ENCODE peak calls at places on chromosomes 11 and 22, in seven cellular contexts. I is effector CD4-positive, alpha-beta T cell; S is activated CD4-positive, CD25-positive, alpha-beta regulatory T cell treated with anti-CD3 and anti-CD28 coated beads, Interleukin-2, amount 50 U/mL, for 72 hours; K is left ventricle myocardium inferior; V is stimulated activated effector memory CD8-positive, alpha-beta T cell treated with anti-CD3 and anti-CD28 coated beads, Interleukin-12 subunit alpha, Interleukin-12 subunit beta, amount 100 ng/mL, for 72 hours; P is effector memory CD4-positive, alpha-beta T cell; J is activated effector memory CD4-positive, alpha-beta T cell treated with anti-CD3 and anti-CD28 coated beads, Interleukin-2, amount 50 U/mL, for 16 hours. G is an unnamed sample.

GRCh38 chr22:42078469-42079318 is 806 bp upstream of the SMDT1 start:
- DNase-seq in I (no peak), S (no peak), K (no peak), V (no peak), P (no peak), J (no peak), G (no peak)

GRCh38 chr11:122796128-122796717 is 42.1 kb upstream of the CRTAM start:
- DNase-seq in I (peak), S (peak), K (peak), V (peak), P (peak), J (peak), G (peak)

GRCh38 chr22:46280063-46280817 is 12.4 kb downstream of the TTC38 start:
- DNase-seq in I (no peak), S (no peak), K (no peak), V (no peak), P (no peak), J (no peak), G (no peak)

GRCh38 chr11:124740277-124740882 is 638 bp downstream of the NRGN start:
- DNase-seq in I (peak), S (peak), K (peak), V (peak), P (peak), J (peak), G (peak)

GRCh38 chr22:21961886-21962654 is 9.4 kb upstream of the PPM1F start:
- DNase-seq in I (no peak), S (no peak), K (no peak), V (no peak), P (no peak), J (no peak), G (no peak)

GRCh38 chr11:92212530-92212929 is 12.1 kb upstream of the FAT3 start:
- DNase-seq in I (no peak), S (no peak), K (no peak), V (no peak), P (no peak), J (no peak), G (no peak)

GRCh38 chr22:40727607-40728325 is 48.5 kb downstream of the MCHR1 start:
- DNase-seq in I (no peak), S (no peak), K (no peak), V (no peak), P (no peak), J (no peak), G (no peak)

GRCh38 chr11:95487391-95487790 is 256.4 kb upstream of the SESN3 start:
- DNase-seq in I (no peak), S (no peak), K (no peak), V (no peak), P (no peak), J (no peak), G (peak)

GRCh38 chr22:39306456-39307361 is 12.7 kb downstream of the RPL3 start:
- DNase-seq in I (peak), S (no peak), K (no peak), V (peak), P (no peak), J (peak), G (no peak)

GRCh38 chr11:130780437-130780836 is 135.8 kb downstream of the SNX19 start:
- DNase-seq in I (no peak), S (no peak), K (no peak), V (no peak), P (no peak), J (no peak), G (no peak)

GRCh38 chr11:67489860-67490726 is 7.3 kb downstream of the AIP start:
- DNase-seq in I (no peak), S (no peak), K (no peak), V (no peak), P (no peak), J (no peak), G (no peak)

GRCh38 chr11:20874358-20874757 is 205.0 kb downstream of the NELL1 start:
- DNase-seq in I (no peak), S (no peak), K (no peak), V (no peak), P (no peak), J (no peak), G (no peak)

GRCh38 chr11:13962562-13963168 is at the start of gene SPON1:
- DNase-seq in I (peak), S (no peak), K (peak), V (peak), P (no peak), J (peak), G (no peak)

GRCh38 chr11:42410251-42410956 is 901.4 kb upstream of the API5 start:
- DNase-seq in I (no peak), S (no peak), K (no peak), V (no peak), P (no peak), J (no peak), G (no peak)

GRCh38 chr11:2746401-2747230 is 46.8 kb upstream of the KCNQ1OT1 start:
- DNase-seq in I (no peak), S (no peak), K (peak), V (no peak), P (no peak), J (peak), G (no peak)